ENCODE peak calls at places on chromosomes 4 and X, in seven cellular contexts. L is H1, A is SK-N-SH, J is GM12878, R is K562, G is HCT116, C is HepG2. Z is an unnamed sample.

GRCh38 chr4:87150498-87151261 is 69.7 kb downstream of the KLHL8 start:
- DNase-seq in G (peak; percentile 55), L (peak; percentile 64), C (peak; percentile 70), R (peak; percentile 79), J (peak; percentile 35), A (peak; percentile 57), Z (peak; percentile 14)

GRCh38 chr4:7206856-7207567 is 14.7 kb downstream of the SORCS2 start:
- DNase-seq in J (no peak), A (peak; percentile 88), C (no peak), R (peak; percentile 47), L (no peak), G (no peak), Z (no peak)

GRCh38 chr4:2929469-2929868 is 33.7 kb downstream of the NOP14 start:
- DNase-seq in A (no peak), C (no peak), L (no peak), G (no peak), J (no peak), R (no peak), Z (no peak)

GRCh38 chr4:55948726-55949479 is at the start of gene CEP135:
- DNase-seq in R (peak; percentile 95), G (peak; percentile 77), J (peak; percentile 75), A (peak; percentile 96), C (peak; percentile 84), L (peak; percentile 95), Z (peak; percentile 90)

GRCh38 chr4:76984127-76984526 is 34.6 kb downstream of the SEPTIN11 start:
- DNase-seq in R (peak; percentile 22), L (no peak), C (peak; percentile 10), G (no peak), J (peak; percentile 40), A (peak; percentile 39), Z (peak; percentile 25)

GRCh38 chrX:130402211-130402684 is 461 bp downstream of the RBMX2 start:
- DNase-seq in R (no peak), G (no peak), A (no peak), L (no peak), J (no peak), C (no peak), Z (no peak)

GRCh38 chr4:41692717-41693345 is 55.7 kb downstream of the PHOX2B start:
- DNase-seq in C (peak; percentile 30), L (peak; percentile 72), A (peak; percentile 45), R (peak; percentile 61), J (no peak), G (peak; percentile 46), Z (peak; percentile 2)

GRCh38 chr4:126291886-126292285 is 977.1 kb downstream of the FAT4 start:
- DNase-seq in J (no peak), G (no peak), L (no peak), A (no peak), R (no peak), C (no peak), Z (no peak)

GRCh38 chrX:153961292-153961691 is 10.3 kb downstream of the HCFC1 start:
- DNase-seq in R (no peak), C (no peak), J (no peak), G (no peak), L (no peak), A (no peak), Z (no peak)

GRCh38 chr4:108849611-108850406 is 87.0 kb upstream of the ETNPPL start:
- DNase-seq in R (no peak), J (peak; percentile 13), C (no peak), G (no peak), A (no peak), L (no peak), Z (peak; percentile 53)

GRCh38 chrX:43176686-43177085 is 398.7 kb upstream of the PPP1R2C start:
- DNase-seq in R (peak; percentile 1), G (no peak), C (peak; percentile 0), A (no peak), J (no peak), L (no peak), Z (peak; percentile 25)

GRCh38 chrX:123083924-123084323 is 100.2 kb upstream of the GRIA3 start:
- DNase-seq in G (no peak), L (no peak), C (no peak), J (no peak), R (no peak), A (no peak), Z (no peak)

GRCh38 chrX:112211459-112211858 is 128.9 kb upstream of the TRPC5 start:
- DNase-seq in A (no peak), J (peak; percentile 11), R (no peak), C (no peak), G (no peak), L (no peak), Z (no peak)

GRCh38 chr4:2510351-2511259 is 25.8 kb upstream of the FAM193A start:
- DNase-seq in J (no peak), C (no peak), G (no peak), L (no peak), A (no peak), R (no peak), Z (no peak)

DNA sequence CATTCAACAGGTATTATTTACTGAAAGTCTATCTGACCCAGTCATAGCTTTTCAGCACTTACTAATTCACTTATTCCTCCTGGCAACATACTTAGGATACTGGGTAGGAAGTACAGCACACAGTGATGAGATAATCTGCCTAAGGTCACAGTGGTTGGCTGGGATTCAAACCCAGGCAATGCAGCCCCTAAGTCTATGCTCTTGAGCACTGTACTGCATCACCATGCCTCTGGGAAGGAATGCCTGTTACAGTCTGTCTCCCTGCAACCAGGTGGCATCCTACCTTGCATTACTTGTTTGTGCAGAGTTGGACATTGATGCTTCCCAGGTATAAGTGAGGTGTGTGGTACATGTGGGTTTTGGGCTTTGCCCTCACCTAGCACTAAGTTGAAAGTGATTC is 21.5 kb upstream of the LRAT start:
- DNase-seq in G (no peak), A (no peak), J (no peak), C (no peak), R (no peak), L (no peak), Z (no peak)
- TF ChIP-seq JUND in G (no peak), A (no peak), J (no peak), C (no peak), R (no peak), L (no peak), Z (no peak)

GRCh38 chr4:30753316-30753715 is 33.1 kb downstream of the PCDH7 start:
- DNase-seq in A (no peak), R (no peak), C (no peak), J (no peak), G (peak; percentile 92), L (no peak), Z (no peak)

GRCh38 chr4:30756553-30756952 is 36.4 kb downstream of the PCDH7 start:
- DNase-seq in R (no peak), J (no peak), L (no peak), G (no peak), A (no peak), C (no peak), Z (no peak)

GRCh38 chr4:30757357-30757756 is 37.2 kb downstream of the PCDH7 start:
- DNase-seq in J (no peak), C (no peak), R (peak; percentile 2), A (no peak), L (no peak), G (peak; percentile 98), Z (no peak)

GRCh38 chr4:30754021-30754420 is 33.9 kb downstream of the PCDH7 start:
- DNase-seq in R (no peak), J (no peak), L (no peak), G (peak; percentile 77), A (no peak), C (no peak), Z (no peak)

DNA sequence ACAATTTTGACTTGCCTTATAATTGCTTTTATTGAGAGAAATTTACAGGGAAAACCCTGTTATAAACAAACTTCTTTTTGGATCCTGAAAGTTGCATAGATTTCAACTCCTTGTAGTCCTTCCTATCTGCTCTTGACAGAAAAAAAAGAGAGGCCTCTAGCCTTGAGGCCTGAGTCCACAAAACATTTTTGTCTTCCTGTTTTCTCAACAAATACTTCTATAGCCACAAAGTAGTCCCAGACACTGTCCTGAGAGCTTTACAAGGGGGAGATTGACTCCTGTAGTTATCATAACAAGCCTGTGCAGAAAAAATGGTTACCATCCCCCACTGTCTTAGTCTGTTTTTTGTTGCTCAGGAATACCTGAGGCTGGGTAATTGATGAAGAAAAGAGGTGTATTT is 35.1 kb downstream of the PCDH7 start:
- DNase-seq in R (no peak), L (no peak), G (no peak), C (no peak), A (no peak), J (no peak), Z (no peak)
- TF ChIP-seq JUND in R (no peak), L (no peak), G (no peak), C (no peak), A (no peak), J (no peak), Z (no peak)

DNA sequence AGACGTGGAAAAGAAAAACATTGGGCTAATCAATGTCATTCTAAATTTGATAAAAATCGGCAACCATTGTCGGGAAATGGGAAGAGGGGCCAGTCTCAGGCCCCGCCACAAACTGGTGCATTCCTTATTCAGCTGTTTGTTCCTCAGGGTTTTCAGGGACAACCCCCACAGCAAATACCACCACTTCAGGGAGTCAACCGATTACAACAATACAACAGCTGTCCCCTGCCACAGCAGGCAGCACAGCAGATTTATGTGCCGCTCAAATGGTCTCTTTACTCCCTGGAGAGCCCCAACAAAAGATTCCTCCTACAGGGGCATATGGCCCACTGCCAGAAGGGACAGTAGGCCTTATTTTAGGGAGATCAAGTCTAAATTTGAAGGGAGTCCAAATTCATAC is 61.9 kb downstream of the ZNF732 start:
- DNase-seq in L (no peak), A (no peak), G (no peak), R (no peak), J (no peak), C (no peak), Z (no peak)
- TF ChIP-seq JUND in L (no peak), A (no peak), G (no peak), R (no peak), J (no peak), C (no peak), Z (no peak)

GRCh38 chrX:1468250-1468772 is 15.6 kb upstream of the ASMTL start:
- DNase-seq in A (no peak), C (no peak), R (no peak), J (peak; percentile 83), L (peak; percentile 32), G (no peak), Z (no peak)
- TF ChIP-seq JUND in A (peak; percentile 28), C (no peak), R (no peak), J (no peak), L (no peak), G (peak; percentile 20), Z (no peak)